ENCODE peak calls at places on chromosomes 12 and 14, in five cellular contexts. S, C, W, O and F are unnamed samples.

GRCh38 chr12:92094751-92095161 is 50.9 kb downstream of the BTG1 start:
- DNase-seq in S (no peak), C (no peak), W (no peak), O (no peak), F (no peak)

GRCh38 chr12:131511391-131511802 is 199.5 kb upstream of the SFSWAP start:
- DNase-seq in S (peak), C (peak), W (no peak), O (no peak), F (peak)

GRCh38 chr14:92986254-92987147 is 63.6 kb downstream of the CHGA start:
- DNase-seq in S (no peak), C (no peak), W (peak), O (peak), F (no peak)

GRCh38 chr12:108235231-108235959 is 103.7 kb downstream of the CMKLR1 start:
- DNase-seq in S (no peak), C (no peak), W (no peak), O (no peak), F (no peak)

GRCh38 chr14:23404331-23404900 is 3.7 kb downstream of the MYH6 start:
- DNase-seq in S (no peak), C (no peak), W (no peak), O (no peak), F (no peak)

GRCh38 chr12:118922405-118922804 is 58.9 kb upstream of the SRRM4 start:
- DNase-seq in S (peak), C (no peak), W (no peak), O (no peak), F (no peak)

GRCh38 chr14:88384653-88385205 is 728 bp upstream of the SPATA7 start:
- DNase-seq in S (no peak), C (no peak), W (peak), O (no peak), F (no peak)

GRCh38 chr12:107385518-107385917 is 292.2 kb upstream of the CRY1 start:
- DNase-seq in S (no peak), C (no peak), W (no peak), O (no peak), F (no peak)

GRCh38 chr12:82873951-82874350 is 187.2 kb downstream of the TMTC2 start:
- DNase-seq in S (no peak), C (no peak), W (no peak), O (no peak), F (no peak)

GRCh38 chr12:113479193-113479577 is 7.5 kb upstream of the LHX5 start:
- DNase-seq in S (no peak), C (no peak), W (no peak), O (no peak), F (no peak)

GRCh38 chr14:21068521-21069387 is 1.4 kb upstream of the ARHGEF40 start:
- DNase-seq in S (peak), C (peak), W (peak), O (peak), F (no peak)

GRCh38 chr12:86118161-86118560 is 138.0 kb downstream of the MGAT4C start:
- DNase-seq in S (no peak), C (no peak), W (no peak), O (no peak), F (no peak)

GRCh38 chr14:55980970-55981369 is 137.2 kb upstream of the PELI2 start:
- DNase-seq in S (no peak), C (no peak), W (no peak), O (no peak), F (no peak)

GRCh38 chr12:132003846-132004245 is 54.1 kb downstream of the EP400 start:
- DNase-seq in S (no peak), C (no peak), W (no peak), O (no peak), F (no peak)

GRCh38 chr12:18895540-18895939 is 157.6 kb downstream of the CAPZA3 start:
- DNase-seq in S (no peak), C (no peak), W (no peak), O (no peak), F (no peak)

GRCh38 chr12:69024413-69024812 is 91.4 kb upstream of the CPM start:
- DNase-seq in S (no peak), C (no peak), W (no peak), O (no peak), F (no peak)

GRCh38 chr14:91755560-91755959 is 23.7 kb upstream of the CATSPERB start:
- DNase-seq in S (no peak), C (no peak), W (no peak), O (no peak), F (no peak)

DNA sequence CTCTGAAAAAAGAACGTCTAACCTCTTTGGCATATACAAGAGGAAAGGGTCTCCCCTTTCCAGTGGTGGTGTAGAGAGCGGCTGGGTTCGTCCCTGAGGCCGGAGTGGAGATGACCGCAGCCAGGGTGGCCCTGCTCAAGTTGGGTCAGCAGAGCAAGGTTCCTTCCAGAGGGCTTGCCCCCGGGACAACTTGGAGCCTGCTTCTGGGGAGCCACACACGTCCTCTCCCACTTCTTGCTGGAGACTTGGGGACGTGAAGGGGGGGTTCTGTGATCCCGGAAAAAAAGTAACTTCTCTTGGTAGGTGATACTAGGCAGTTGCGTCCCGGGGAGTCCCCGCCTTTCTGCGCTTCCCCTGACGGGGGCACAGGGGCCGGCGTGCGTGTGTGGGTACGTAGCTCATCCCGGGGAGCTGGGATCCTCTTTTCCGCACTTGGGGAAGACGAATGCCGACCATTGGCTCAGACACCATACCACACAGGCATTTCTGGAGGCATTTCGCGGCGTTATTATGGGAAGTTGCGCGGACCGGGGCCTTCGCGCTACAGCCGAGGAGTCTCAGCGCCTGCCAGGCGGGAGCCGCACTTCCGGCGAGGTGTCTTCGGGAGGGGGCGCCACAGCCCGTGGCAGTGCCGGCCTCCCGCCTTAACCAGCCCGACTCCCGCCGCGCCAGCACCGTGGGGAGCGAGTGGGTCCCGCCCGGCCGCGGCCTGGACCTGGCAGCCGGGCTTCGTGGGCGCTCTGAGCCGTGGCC is 14.8 kb upstream of the PAX9 start:
- DNase-seq in S (peak), C (no peak), W (no peak), O (no peak), F (no peak)
- TF ChIP-seq CTCF in S (peak), C (no peak), W (no peak), O (no peak), F (no peak)

GRCh38 chr12:6263931-6264330 is 46.6 kb upstream of the PLEKHG6 start:
- DNase-seq in S (no peak), C (no peak), W (no peak), O (no peak), F (no peak)
- TF ChIP-seq CTCF in S (no peak), C (no peak), W (no peak), O (no peak), F (no peak)

GRCh38 chr12:26001530-26001929 is 43.0 kb downstream of the RASSF8 start:
- DNase-seq in S (no peak), C (no peak), W (no peak), O (no peak), F (no peak)
- TF ChIP-seq CTCF in S (peak), C (no peak), W (no peak), O (no peak), F (no peak)

GRCh38 chr14:105414456-105415371 is 4.9 kb upstream of the MTA1 start:
- DNase-seq in S (peak), C (no peak), W (peak), O (peak), F (no peak)
- TF ChIP-seq CTCF in S (peak), C (peak), W (peak), O (peak), F (peak)

DNA sequence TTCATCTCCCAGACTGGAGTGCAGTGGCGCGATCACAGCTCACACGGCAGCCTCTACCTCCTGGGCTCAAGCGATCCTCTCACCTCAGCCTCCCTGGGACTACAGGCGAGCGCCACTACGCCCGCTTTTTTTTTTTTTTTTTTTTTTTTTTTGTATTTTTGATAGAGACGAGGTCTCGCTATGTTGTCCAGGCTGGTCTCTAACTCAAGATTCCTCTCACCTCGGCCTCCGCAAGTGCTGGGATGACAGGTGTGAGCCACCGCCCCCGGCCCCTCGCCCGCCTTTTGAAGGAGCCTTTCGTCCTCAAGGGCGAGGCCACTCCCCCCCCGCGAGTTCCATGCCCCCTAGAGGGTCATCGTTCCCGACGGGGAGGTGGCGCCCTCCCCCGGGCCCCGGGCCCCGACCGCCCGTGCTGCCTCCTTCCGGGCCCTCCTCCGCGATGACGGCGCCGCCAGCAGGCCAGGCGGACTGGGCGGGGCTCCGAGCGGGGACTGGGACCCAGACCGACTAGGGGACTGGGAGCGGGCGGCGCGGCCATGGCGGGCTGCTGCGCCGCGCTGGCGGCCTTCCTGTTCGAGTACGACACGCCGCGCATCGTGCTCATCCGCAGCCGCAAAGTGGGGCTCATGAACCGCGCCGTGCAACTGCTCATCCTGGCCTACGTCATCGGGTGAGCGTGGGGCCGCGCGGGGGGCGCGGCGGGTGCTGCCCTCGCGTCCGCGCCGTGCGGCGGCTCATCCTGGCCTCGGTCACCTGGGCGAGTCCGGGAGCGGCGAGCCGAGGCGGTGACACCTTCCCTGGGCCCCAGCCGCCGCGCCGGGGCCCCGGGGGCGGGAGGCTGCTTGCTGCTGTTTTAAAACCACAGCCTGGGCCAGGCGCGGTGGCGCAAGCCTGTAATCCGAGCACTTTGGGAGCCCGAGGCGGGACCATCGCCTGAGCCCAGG is at the start of gene P2RX4:
- DNase-seq in S (peak), C (peak), W (peak), O (peak), F (peak)
- TF ChIP-seq CTCF in S (peak), C (peak), W (no peak), O (peak), F (peak)

DNA sequence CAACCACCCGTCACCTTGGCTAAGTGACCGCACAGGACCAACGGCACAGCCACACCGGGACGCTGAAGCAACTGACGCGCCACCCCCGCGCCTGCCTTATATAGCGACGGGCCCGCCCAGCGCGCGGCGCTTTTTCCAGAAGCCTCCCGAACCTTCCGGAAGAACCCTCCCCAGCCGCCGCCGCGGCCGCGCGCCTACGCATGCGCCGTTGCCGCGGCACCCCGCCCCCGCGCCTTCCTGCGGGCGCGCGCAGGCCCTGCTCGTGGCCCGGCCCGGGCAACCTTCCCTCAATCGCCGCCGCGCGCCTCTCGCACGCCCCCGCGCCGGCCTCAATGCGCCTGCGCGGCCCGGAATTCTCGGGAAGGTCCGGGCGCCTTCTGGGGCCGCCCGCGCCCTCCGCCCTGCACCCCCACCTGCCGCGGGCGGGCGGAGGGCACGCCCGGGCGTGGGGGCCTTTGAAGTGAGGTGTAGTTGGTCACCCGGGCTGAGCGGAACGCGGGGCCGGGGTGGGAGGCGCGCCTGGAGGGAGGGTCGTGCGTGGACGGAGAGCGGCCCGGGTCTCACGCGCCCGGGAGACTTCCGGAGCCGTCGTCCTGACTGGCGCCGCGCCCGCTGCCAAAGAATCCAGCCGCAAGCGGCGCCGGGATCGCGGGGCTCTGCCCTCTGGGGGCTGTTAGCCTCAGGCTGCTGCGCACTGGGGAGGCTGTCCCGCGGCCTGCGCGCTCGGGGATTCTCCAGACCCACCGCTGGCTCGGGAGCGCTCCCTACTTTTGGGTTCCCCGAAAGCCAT is at the start of gene HSP90AA1:
- DNase-seq in S (peak), C (peak), W (peak), O (peak), F (peak)
- TF ChIP-seq CTCF in S (no peak), C (peak), W (peak), O (no peak), F (no peak)

GRCh38 chr12:79668113-79668512 is 22.7 kb downstream of the PAWR start:
- DNase-seq in S (no peak), C (no peak), W (no peak), O (no peak), F (no peak)
- TF ChIP-seq CTCF in S (no peak), C (no peak), W (no peak), O (no peak), F (no peak)

GRCh38 chr12:111766608-111767361 is at the start of gene ALDH2:
- DNase-seq in S (peak), C (peak), W (peak), O (peak), F (no peak)
- TF ChIP-seq CTCF in S (peak), C (no peak), W (no peak), O (peak), F (no peak)